ENCODE peak calls at places on chromosomes 2 and 18, in five cellular contexts. A is GM13977, V is left ventricle myocardium inferior, B is GM23338, S is spleen. U is an unnamed sample.

GRCh38 chr2:211816739-211817138 is 721.9 kb downstream of the ERBB4 start:
- DNase-seq in A (no peak), B (no peak), V (no peak), S (no peak), U (no peak)

GRCh38 chr18:74980669-74981068 is 228.3 kb downstream of the PTGR3 start:
- DNase-seq in S (no peak), B (no peak), V (no peak), A (no peak), U (no peak)

GRCh38 chr2:166677996-166678395 is 183.9 kb upstream of the SCN7A start:
- DNase-seq in S (no peak), B (no peak), A (no peak), V (no peak), U (no peak)

GRCh38 chr2:152730591-152731333 is 12.3 kb downstream of the ARL6IP6 start:
- DNase-seq in V (no peak), A (no peak), B (no peak), S (no peak), U (no peak)

GRCh38 chr2:116776556-116776955 is 1037.9 kb upstream of the DDX18 start:
- DNase-seq in A (no peak), B (no peak), V (no peak), S (no peak), U (no peak)

GRCh38 chr2:194252127-194252526 is 1404.9 kb upstream of the SLC39A10 start:
- DNase-seq in B (peak), V (no peak), S (no peak), A (no peak), U (no peak)

GRCh38 chr18:56298935-56299334 is 339.5 kb downstream of the TXNL1 start:
- DNase-seq in S (no peak), B (peak), A (no peak), V (no peak), U (no peak)

GRCh38 chr2:231672617-231673347 is 35.5 kb upstream of the PTMA start:
- DNase-seq in V (no peak), A (peak), B (peak), S (peak), U (peak)

GRCh38 chr18:60019463-60019840 is 119.7 kb downstream of the PMAIP1 start:
- DNase-seq in V (no peak), B (no peak), S (no peak), A (no peak), U (no peak)

GRCh38 chr2:74238879-74239278 is 40.5 kb downstream of the MTHFD2 start:
- DNase-seq in B (no peak), S (no peak), V (no peak), A (no peak), U (no peak)

GRCh38 chr2:111186123-111186715 is 65.5 kb downstream of the BCL2L11 start:
- DNase-seq in A (no peak), B (no peak), V (no peak), S (no peak), U (no peak)

GRCh38 chr2:121536850-121537557 is 6.3 kb downstream of the RNU4ATAC start:
- DNase-seq in S (no peak), V (no peak), B (no peak), A (no peak), U (no peak)

GRCh38 chr2:18829976-18830375 is 240.6 kb upstream of the NT5C1B start:
- DNase-seq in S (no peak), A (no peak), B (no peak), V (no peak), U (no peak)

GRCh38 chr2:150357770-150358467 is 129.5 kb downstream of the RND3 start:
- DNase-seq in A (peak), S (no peak), V (no peak), B (no peak), U (no peak)

GRCh38 chr2:183070942-183071844 is 7.4 kb upstream of the DUSP19 start:
- DNase-seq in A (no peak), S (no peak), B (peak), V (peak), U (no peak)

GRCh38 chr2:174125151-174125550 is 123.2 kb downstream of the OLA1 start:
- DNase-seq in A (no peak), B (peak), V (no peak), S (no peak), U (no peak)

GRCh38 chr2:84807063-84807485 is 73.8 kb downstream of the TRABD2A start:
- DNase-seq in S (no peak), A (no peak), V (no peak), B (no peak), U (no peak)

GRCh38 chr2:160039166-160039903 is 23.1 kb downstream of the PLA2R1 start:
- DNase-seq in B (no peak), S (no peak), A (no peak), V (no peak), U (no peak)

GRCh38 chr2:219332542-219332941 is at the start of gene RESP18:
- DNase-seq in B (peak), A (no peak), S (no peak), V (no peak), U (no peak)

GRCh38 chr2:120989911-120990441 is 254.3 kb downstream of the GLI2 start:
- DNase-seq in B (no peak), S (no peak), A (peak), V (no peak), U (no peak)

GRCh38 chr2:56132138-56132537 is 51.7 kb upstream of the CCDC85A start:
- DNase-seq in A (peak), B (peak), S (no peak), V (no peak), U (peak)

GRCh38 chr2:157783180-157783579 is 93.0 kb downstream of the ACVR1 start:
- DNase-seq in B (no peak), V (no peak), A (no peak), S (no peak), U (no peak)

GRCh38 chr2:134124047-134124753 is 129.7 kb upstream of the MGAT5 start:
- DNase-seq in A (no peak), B (no peak), S (no peak), V (no peak), U (no peak)

GRCh38 chr2:215431290-215431689 is 4.6 kb downstream of the FN1 start:
- DNase-seq in V (no peak), S (no peak), A (no peak), B (no peak), U (no peak)

GRCh38 chr2:110157153-110157793 is 41.7 kb upstream of the MALL start:
- DNase-seq in S (no peak), A (peak), V (no peak), B (peak), U (peak)

GRCh38 chr2:38315707-38316333 is 61.3 kb downstream of the ATL2 start:
- DNase-seq in B (peak), A (peak), S (no peak), V (no peak), U (peak)

GRCh38 chr2:239369631-239370161 is 31.1 kb downstream of the HDAC4 start:
- DNase-seq in A (peak), S (peak), V (no peak), B (no peak), U (peak)

DNA sequence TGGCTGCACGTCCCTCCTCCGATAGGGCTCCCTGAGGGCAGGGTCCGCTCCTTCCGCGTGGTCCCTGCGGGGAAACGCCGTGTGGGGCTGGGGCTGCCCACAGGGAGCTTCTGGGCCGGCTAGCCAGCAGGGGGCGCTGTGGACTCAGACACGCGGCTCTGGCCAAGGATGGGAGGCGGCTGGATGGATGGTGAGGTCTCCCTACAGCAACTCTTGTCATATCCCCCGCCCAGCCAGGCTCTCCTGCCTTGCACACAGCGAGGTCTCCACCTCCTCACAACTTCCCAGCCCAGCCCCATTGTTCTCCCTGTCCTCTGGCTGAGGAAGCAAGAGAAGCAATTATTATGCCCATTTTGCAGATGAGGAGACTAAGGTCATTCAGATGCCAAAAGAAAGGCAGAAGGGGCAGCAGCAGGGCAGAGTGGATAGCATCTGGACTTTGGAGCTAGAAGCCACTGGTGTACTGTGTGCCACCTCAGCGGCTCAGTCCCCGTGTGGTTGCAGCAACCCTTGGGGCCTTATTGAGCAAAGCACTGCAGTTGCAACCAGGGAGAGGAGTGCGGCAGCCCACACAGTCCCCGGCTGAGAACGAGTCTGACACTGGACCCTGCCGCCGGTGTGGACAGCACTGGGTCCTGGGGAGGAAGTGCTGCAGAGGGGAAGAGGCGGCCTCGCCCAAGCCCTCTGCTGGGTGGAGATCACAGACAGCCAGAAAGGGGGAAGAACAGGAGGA is 99.0 kb downstream of the ZFP36L2 start:
- DNase-seq in S (peak), A (peak), V (peak), B (peak), U (peak)
- TF ChIP-seq CTCF in S (peak), A (peak), V (peak), B (peak), U (peak)

GRCh38 chr18:61989138-61989537 is 96.3 kb upstream of the RNF152 start:
- DNase-seq in V (no peak), A (no peak), B (no peak), S (no peak), U (no peak)
- TF ChIP-seq CTCF in V (no peak), A (no peak), B (no peak), S (no peak), U (no peak)

DNA sequence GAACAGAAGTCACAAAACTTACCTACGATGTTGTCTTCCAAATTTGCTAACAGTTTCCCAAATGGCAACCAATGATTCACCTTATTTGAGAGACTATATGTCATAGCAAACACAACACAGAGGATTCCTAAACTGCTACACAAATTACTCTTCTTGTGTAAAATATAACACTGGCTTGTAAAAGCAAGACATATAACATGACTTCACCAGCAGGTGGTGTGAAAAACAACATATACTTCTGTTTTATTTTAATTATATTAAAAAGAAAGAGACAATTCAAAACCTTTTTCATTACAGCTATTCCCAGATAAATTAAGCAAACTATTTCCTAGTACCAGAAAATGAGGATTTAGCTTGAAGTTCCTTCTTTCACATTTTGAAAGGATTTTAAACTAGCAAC is 62.2 kb downstream of the SCN3A start:
- DNase-seq in V (no peak), A (no peak), S (no peak), B (peak), U (no peak)
- TF ChIP-seq CTCF in V (peak), A (no peak), S (no peak), B (no peak), U (no peak)

GRCh38 chr2:98923244-98923940 is 12.6 kb downstream of the CRACDL start:
- DNase-seq in A (no peak), S (no peak), B (no peak), V (no peak), U (no peak)
- TF ChIP-seq CTCF in A (no peak), S (no peak), B (peak), V (no peak), U (no peak)

DNA sequence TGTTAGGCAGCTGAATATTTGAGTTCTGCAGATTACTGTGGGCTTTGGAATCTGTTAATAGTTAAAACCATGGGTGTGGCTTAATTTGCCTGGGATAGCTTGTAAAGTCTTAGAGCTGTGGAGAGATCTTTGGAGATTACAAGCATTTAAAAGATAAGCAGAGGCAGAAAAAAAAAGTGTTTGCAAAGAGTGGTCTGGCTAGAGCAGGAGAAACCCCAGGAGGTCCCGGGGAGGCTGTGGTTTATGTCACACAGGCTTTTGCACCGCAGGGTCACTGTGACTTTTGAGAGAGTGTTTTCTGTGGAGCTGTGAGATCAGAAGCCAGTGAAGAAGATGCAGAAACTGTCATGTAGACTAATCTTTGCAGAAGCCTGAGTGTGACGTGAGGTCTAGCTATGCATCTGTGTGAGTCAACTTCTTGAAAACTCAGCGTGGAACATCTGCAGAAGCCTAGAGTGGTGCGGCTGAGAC is 49.0 kb downstream of the SETBP1 start:
- DNase-seq in V (no peak), B (no peak), A (no peak), S (peak), U (no peak)
- TF ChIP-seq CTCF in V (no peak), B (no peak), A (no peak), S (no peak), U (no peak)

DNA sequence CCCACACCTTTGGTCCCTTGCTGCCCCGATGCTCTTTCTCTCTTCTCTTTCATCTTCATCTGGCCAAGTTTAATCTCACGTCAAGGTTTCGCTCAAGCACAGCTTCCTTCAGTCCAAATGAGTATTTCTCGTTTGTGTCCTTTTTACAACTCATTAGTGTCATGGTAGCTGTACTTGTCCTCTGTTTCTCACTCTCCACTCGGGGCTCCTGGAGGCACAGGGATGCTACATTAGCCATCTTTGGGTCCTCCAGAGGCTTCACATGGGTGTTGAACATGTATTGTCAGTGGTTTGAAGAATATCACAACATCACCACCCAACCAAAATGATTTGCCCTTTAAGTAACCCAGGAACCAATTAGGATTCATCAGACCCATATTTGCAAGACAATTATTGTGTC is 30.4 kb downstream of the MYCN start:
- DNase-seq in V (no peak), B (no peak), S (no peak), A (no peak), U (no peak)
- TF ChIP-seq CTCF in V (no peak), B (no peak), S (no peak), A (no peak), U (no peak)

DNA sequence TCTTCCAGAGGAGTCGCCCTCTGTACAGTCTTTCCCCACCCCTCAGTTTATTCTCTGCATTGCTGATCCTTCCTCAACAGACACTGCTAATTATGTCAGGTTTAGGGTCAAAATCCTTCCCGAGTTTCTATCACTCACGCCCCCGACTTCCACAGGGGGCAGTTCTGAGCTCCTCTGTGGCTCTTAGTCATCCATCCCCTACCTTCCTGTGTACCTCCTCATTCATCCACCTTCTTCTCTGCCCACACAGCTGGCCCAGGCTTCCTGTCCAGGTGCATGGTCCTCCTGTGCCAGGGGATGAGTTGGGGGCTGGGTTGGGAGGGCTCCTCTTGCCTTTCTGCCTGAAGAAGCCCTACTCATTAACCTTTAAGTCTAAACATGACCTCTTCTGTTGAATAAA is 202.9 kb downstream of the ARL4C start:
- DNase-seq in S (no peak), V (no peak), A (no peak), B (peak), U (no peak)
- TF ChIP-seq CTCF in S (no peak), V (no peak), A (no peak), B (peak), U (no peak)